ENCODE peak calls at places on chromosomes 5 and 9, in five cellular contexts. E is kidney, N is fibroblast of the aortic adventitia, P is AG10803, C is spleen. X is an unnamed sample.

GRCh38 chr5:29276371-29276770 is 1917.1 kb upstream of the CDH6 start:
- DNase-seq in E (no peak), C (no peak), P (no peak), N (no peak), X (no peak)

GRCh38 chr5:83817591-83817990 is 96.9 kb upstream of the HAPLN1 start:
- DNase-seq in E (no peak), C (no peak), N (no peak), P (no peak), X (no peak)

GRCh38 chr9:87675906-87676515 is 49.9 kb upstream of the CTSL start:
- DNase-seq in P (no peak), E (no peak), C (no peak), N (no peak), X (no peak)

GRCh38 chr5:116271432-116271831 is 186.6 kb downstream of the COMMD10 start:
- DNase-seq in P (peak; percentile 43), N (peak; percentile 22), E (no peak), C (no peak), X (no peak)

GRCh38 chr9:92501671-92502393 is 19.5 kb upstream of the ASPN start:
- DNase-seq in P (peak; percentile 92), E (no peak), N (peak; percentile 92), C (no peak), X (peak; percentile 26)

GRCh38 chr5:66324357-66324756 is 180.3 kb downstream of the SREK1 start:
- DNase-seq in E (peak; percentile 88), N (no peak), C (no peak), P (no peak), X (no peak)

GRCh38 chr9:110895141-110895912 is 142.9 kb downstream of the LPAR1 start:
- DNase-seq in C (no peak), E (peak; percentile 82), P (peak; percentile 18), N (peak; percentile 63), X (no peak)

GRCh38 chr5:141875795-141876627 is 2.2 kb downstream of the PCDH1 start:
- DNase-seq in N (no peak), E (peak; percentile 91), C (peak; percentile 76), P (no peak), X (peak; percentile 52)

GRCh38 chr9:107438211-107439030 is 51.1 kb downstream of the KLF4 start:
- DNase-seq in N (no peak), P (no peak), C (no peak), E (no peak), X (no peak)

GRCh38 chr5:10719965-10720364 is 41.1 kb downstream of the DAP start:
- DNase-seq in P (peak; percentile 76), C (no peak), E (no peak), N (peak; percentile 76), X (no peak)

GRCh38 chr5:7869474-7870136 is 657 bp downstream of the MTRR start:
- DNase-seq in C (no peak), N (no peak), P (no peak), E (no peak), X (no peak)

GRCh38 chr5:56094579-56095361 is 100.0 kb upstream of the IL6ST start:
- DNase-seq in C (no peak), N (no peak), P (no peak), E (no peak), X (no peak)

GRCh38 chr9:14156046-14156445 is 157.9 kb downstream of the NFIB start:
- DNase-seq in P (no peak), C (no peak), N (no peak), E (no peak), X (no peak)

DNA sequence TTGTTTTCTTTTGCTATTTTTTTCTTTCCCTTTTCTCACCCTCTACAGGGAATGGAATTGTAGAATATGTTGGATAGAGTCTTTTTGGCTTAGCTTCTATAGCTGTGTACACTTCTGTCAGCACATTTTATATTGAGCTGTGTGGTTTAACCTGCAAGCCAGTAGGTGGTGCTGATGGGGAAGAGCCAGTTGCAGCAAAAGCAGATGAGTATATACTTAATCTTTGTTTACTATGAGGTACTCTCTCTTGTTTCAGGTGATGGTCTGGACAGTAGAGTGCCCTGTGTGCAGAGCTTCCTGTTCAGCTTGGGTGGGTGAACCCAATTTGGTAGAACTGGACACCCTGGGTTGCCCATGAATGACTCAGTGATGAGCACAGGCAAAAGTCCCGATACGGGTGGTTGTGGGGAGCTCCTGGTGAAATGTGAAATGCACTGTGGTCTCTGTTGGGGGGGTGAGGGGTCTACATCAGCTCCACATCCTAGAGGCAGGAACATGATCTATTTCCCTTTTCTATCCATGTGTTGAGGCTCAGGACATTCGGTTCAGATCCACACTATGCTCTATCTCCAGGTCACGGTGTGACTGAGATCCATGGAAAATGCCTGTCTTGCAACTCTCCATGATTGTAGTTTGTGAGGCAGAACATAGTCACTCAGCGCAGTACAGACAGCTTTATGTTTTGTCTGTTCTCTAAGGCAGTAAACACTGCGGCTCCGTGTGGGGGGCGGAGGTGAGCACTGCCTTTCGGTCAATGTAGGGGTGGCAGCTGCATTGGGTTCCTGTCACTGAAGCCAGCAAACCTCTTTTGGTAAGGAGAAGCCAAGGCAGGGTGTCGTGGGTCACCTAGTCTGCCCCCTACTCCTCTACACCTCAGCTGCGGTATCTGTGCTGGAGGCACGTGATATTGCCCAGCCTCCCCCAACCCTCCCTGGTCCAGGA is 353.2 kb downstream of the PRR16 start:
- DNase-seq in P (peak; percentile 17), E (no peak), N (peak; percentile 21), C (no peak), X (peak; percentile 32)
- TF ChIP-seq CTCF in P (peak; percentile 58), E (peak; percentile 13), N (peak; percentile 62), C (no peak), X (peak; percentile 43)

GRCh38 chr5:163269624-163270023 is 167.8 kb upstream of the CCNG1 start:
- DNase-seq in E (no peak), P (no peak), N (peak; percentile 2), C (no peak), X (no peak)
- TF ChIP-seq CTCF in E (peak; percentile 40), P (no peak), N (no peak), C (no peak), X (no peak)

DNA sequence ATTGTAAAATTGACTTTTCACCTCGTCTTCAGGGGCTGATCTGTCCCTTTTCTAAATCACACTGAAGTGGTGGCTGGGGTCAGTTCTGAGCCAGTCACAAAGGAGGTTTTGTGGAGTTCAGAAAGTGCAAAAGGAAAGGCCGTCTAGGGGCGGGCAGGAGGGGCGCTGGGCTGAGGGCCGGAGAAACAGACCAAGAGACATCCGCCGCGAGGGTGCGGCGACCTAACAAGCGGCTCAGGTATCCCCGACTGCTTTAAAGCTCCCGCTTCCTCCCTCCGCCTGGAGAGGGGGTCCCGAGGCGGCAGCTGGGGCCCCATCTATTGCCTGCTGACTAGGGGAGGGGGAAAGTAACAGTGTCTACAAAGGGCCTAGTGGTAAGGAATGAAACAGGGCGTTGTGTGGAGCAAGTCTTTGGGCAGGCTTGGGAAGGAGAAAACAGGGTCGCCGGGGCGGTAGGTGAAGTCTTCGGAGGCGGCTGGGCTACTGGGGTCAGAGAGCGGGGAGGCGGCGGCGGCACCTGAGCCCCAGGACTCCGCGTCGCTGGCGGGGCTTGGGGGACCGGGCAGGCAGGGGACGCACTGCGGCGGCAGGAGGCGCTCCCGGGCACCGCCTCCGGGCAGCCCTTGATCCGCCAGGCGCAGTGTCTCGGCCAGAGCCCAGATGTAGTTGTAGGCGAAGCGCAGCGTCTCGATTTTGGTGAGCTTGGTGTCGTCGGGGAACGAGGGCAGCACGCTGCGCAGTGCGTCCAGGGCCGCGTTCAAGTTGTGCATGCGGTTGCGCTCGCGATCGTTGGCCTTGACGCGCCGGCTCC is 950 bp downstream of the NEUROG1 start:
- DNase-seq in E (no peak), P (no peak), C (no peak), N (no peak), X (peak; percentile 84)
- TF ChIP-seq CTCF in E (no peak), P (no peak), C (no peak), N (no peak), X (peak; percentile 32)

GRCh38 chr5:177349762-177350161 is 1.7 kb downstream of the LMAN2 start:
- DNase-seq in E (peak; percentile 28), P (no peak), C (no peak), N (no peak), X (no peak)

GRCh38 chr5:177350776-177351391 is 584 bp downstream of the LMAN2 start:
- DNase-seq in C (no peak), E (no peak), N (no peak), P (no peak), X (no peak)

GRCh38 chr5:177353093-177353492 is 1.6 kb upstream of the LMAN2 start:
- DNase-seq in E (no peak), P (no peak), C (peak; percentile 3), N (no peak), X (no peak)

GRCh38 chr5:177349362-177349647 is 2.2 kb downstream of the LMAN2 start:
- DNase-seq in P (no peak), E (no peak), C (no peak), N (no peak), X (no peak)

GRCh38 chr5:177351392-177352329 is at the start of gene LMAN2:
- DNase-seq in E (peak; percentile 96), C (peak; percentile 95), N (peak; percentile 97), P (peak; percentile 97), X (peak; percentile 87)
- TF ChIP-seq CTCF in E (no peak), C (no peak), N (no peak), P (no peak), X (no peak)

DNA sequence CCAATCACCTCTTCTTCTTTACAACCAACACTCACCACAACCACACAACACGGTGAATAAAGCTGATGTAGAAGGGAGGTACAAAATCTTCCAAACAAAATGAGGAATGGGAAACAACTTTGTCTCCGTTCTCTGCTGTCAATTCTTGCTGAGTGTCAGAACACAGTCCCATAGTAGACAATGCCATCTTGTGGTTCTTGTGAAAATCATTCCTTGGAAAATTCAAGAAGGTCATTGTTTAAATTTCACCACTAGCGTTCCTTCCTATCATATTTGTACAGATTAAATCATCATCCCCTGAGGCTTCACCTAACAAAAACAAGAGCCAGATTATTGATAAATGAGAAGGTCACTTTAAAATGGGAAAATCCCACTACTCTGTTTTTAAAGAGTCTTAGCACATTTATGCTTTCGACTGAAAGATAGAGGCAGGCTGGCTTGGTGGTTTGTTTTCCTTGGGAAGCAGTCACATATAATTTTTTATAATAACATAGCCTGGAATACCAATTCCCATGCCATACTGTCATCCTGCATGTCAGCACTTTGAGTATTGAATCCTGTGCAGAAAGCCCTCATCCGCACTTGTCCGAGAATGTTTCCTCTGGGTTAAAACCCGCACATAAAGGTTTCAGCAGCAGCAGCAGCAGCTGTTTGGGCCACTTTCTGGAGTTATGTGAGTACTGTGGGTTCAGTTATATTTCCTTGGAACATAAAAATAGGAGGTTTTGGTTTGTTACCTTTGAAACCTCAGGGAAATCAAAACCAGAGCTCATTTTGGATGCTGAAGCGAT is 395.0 kb upstream of the SMARCA2 start:
- DNase-seq in E (no peak), N (no peak), P (peak; percentile 11), C (no peak), X (no peak)
- TF ChIP-seq CTCF in E (no peak), N (no peak), P (peak; percentile 42), C (no peak), X (peak; percentile 22)

GRCh38 chr5:74625742-74626241 is 14.7 kb downstream of the ENC1 start:
- DNase-seq in N (peak; percentile 67), P (no peak), C (no peak), E (no peak), X (no peak)
- TF ChIP-seq CTCF in N (no peak), P (peak; percentile 24), C (no peak), E (no peak), X (no peak)

GRCh38 chr5:127517110-127517479 is 345 bp upstream of the PRRC1 start:
- DNase-seq in E (peak; percentile 61), N (no peak), P (no peak), C (no peak), X (no peak)
- TF ChIP-seq CTCF in E (no peak), N (no peak), P (no peak), C (no peak), X (no peak)